ENCODE peak calls at places on chromosomes 7 and 10, in six cellular contexts. R is right lobe of liver, T is A549, G is tibial nerve, H is heart left ventricle, V is stomach. K is an unnamed sample.

GRCh38 chr10:119759832-119760231 is 34.0 kb downstream of the INPP5F start:
- DNase-seq in V (no peak), T (no peak), H (no peak), G (no peak), R (no peak), K (no peak)

GRCh38 chr10:125201108-125201524 is 40.8 kb upstream of the CTBP2 start:
- DNase-seq in H (no peak), R (no peak), T (peak; percentile 25), G (no peak), V (no peak), K (no peak)

GRCh38 chr7:17095951-17096350 is 202.5 kb upstream of the AHR start:
- DNase-seq in R (no peak), G (no peak), V (no peak), H (no peak), T (no peak), K (no peak)

GRCh38 chr7:74179935-74180604 is 5.9 kb downstream of the EIF4H start:
- DNase-seq in V (no peak), R (no peak), H (no peak), T (no peak), G (no peak), K (no peak)

GRCh38 chr7:37113661-37114355 is 334.9 kb downstream of the ELMO1 start:
- DNase-seq in H (no peak), G (no peak), R (no peak), T (no peak), V (no peak), K (no peak)

GRCh38 chr7:7843972-7844371 is 124.6 kb upstream of the GLCCI1 start:
- DNase-seq in H (no peak), G (no peak), R (no peak), V (no peak), T (no peak), K (no peak)

GRCh38 chr7:141976524-141977245 is 3.1 kb upstream of the TAS2R38 start:
- DNase-seq in H (no peak), V (no peak), G (no peak), T (no peak), R (no peak), K (no peak)

GRCh38 chr10:103455235-103455634 is 3.1 kb upstream of the CALHM2 start:
- DNase-seq in T (no peak), R (no peak), G (no peak), V (no peak), H (no peak), K (no peak)

GRCh38 chr7:15995027-15995426 is 308.5 kb upstream of the MEOX2 start:
- DNase-seq in R (no peak), G (no peak), T (no peak), V (no peak), H (no peak), K (no peak)

GRCh38 chr7:226281-226882 is 34.0 kb downstream of the FAM20C start:
- DNase-seq in R (no peak), G (no peak), T (no peak), H (no peak), V (peak; percentile 48), K (no peak)

GRCh38 chr10:1180836-1181235 is 124.7 kb downstream of the WDR37 start:
- DNase-seq in T (peak; percentile 10), H (no peak), G (no peak), V (no peak), R (no peak), K (no peak)

GRCh38 chr10:86017841-86018734 is 348.5 kb downstream of the GRID1 start:
- DNase-seq in R (no peak), G (no peak), H (peak; percentile 68), V (no peak), T (no peak), K (peak; percentile 85)

GRCh38 chr10:3631709-3632330 is 153.2 kb downstream of the KLF6 start:
- DNase-seq in G (no peak), R (no peak), T (no peak), V (no peak), H (no peak), K (no peak)

GRCh38 chr7:29915481-29916215 is 74.0 kb downstream of the SCRN1 start:
- DNase-seq in R (no peak), V (no peak), G (no peak), T (no peak), H (no peak), K (peak; percentile 20)

GRCh38 chr7:73397936-73398335 is 35.6 kb upstream of the FZD9 start:
- DNase-seq in V (no peak), H (no peak), G (no peak), R (no peak), T (no peak), K (no peak)

GRCh38 chr10:132572545-132572937 is 35.0 kb downstream of the INPP5A start:
- DNase-seq in R (no peak), T (peak; percentile 23), H (no peak), V (no peak), G (no peak), K (no peak)

GRCh38 chr10:94440096-94440495 is 37.8 kb downstream of the TBC1D12 start:
- DNase-seq in R (no peak), G (no peak), T (no peak), V (no peak), H (no peak), K (no peak)

GRCh38 chr10:109957092-109957797 is 33.9 kb upstream of the XPNPEP1 start:
- DNase-seq in T (no peak), G (no peak), R (no peak), H (no peak), V (peak; percentile 72), K (peak; percentile 88)

GRCh38 chr10:34618611-34619010 is 196.5 kb downstream of the PARD3 start:
- DNase-seq in H (no peak), R (no peak), V (no peak), T (no peak), G (no peak), K (no peak)

GRCh38 chr10:49410365-49411074 is 14.6 kb upstream of the DRGX start:
- DNase-seq in H (peak; percentile 61), V (peak; percentile 67), T (no peak), G (no peak), R (no peak), K (peak; percentile 89)

GRCh38 chr7:30057741-30058140 is 29.5 kb downstream of the PLEKHA8 start:
- DNase-seq in V (no peak), R (no peak), H (no peak), T (no peak), G (no peak), K (no peak)

GRCh38 chr10:111128331-111129167 is 51.7 kb downstream of the ADRA2A start:
- DNase-seq in T (peak; percentile 31), V (no peak), G (no peak), H (no peak), R (no peak), K (peak; percentile 74)

GRCh38 chr7:38411404-38411803 is 138.0 kb upstream of the TARP start:
- DNase-seq in T (no peak), R (no peak), V (no peak), G (no peak), H (no peak), K (no peak)

GRCh38 chr7:41058986-41059741 is 643.7 kb downstream of the INHBA start:
- DNase-seq in T (no peak), V (no peak), H (no peak), R (no peak), G (no peak), K (no peak)

GRCh38 chr10:43136995-43137700 is 1.1 kb upstream of the CSGALNACT2 start:
- DNase-seq in G (no peak), H (no peak), T (no peak), V (no peak), R (no peak), K (no peak)
- H3K4me3 ChIP-seq in G (peak overlapping the region; percentile 56), H (peak overlapping the region; percentile 93), T (peak overlapping the region; percentile 70), V (peak overlapping the region; percentile 84), R (peak overlapping the region; percentile 74), K (peak overlapping the region; percentile 58)

GRCh38 chr10:16988900-16989299 is 140.7 kb downstream of the CUBN start:
- DNase-seq in V (no peak), G (no peak), T (no peak), H (no peak), R (no peak), K (no peak)

GRCh38 chr10:16986406-16987128 is 143.0 kb downstream of the CUBN start:
- DNase-seq in R (no peak), H (no peak), V (no peak), T (no peak), G (no peak), K (no peak)

GRCh38 chr10:16987129-16987670 is 142.4 kb downstream of the CUBN start:
- DNase-seq in G (no peak), V (no peak), R (no peak), H (no peak), T (no peak), K (no peak)

GRCh38 chr10:16989826-16990293 is 139.8 kb downstream of the CUBN start:
- DNase-seq in H (no peak), R (no peak), V (no peak), T (no peak), G (no peak), K (no peak)

GRCh38 chr10:16987976-16988610 is 141.5 kb downstream of the CUBN start:
- DNase-seq in T (no peak), R (no peak), G (no peak), V (no peak), H (no peak), K (no peak)
- H3K27ac ChIP-seq in T (no peak overlapping the region), R (no peak overlapping the region), G (peak overlapping the region; percentile 93), V (peak overlapping the region; percentile 63), H (peak overlapping the region; percentile 77), K (no peak overlapping the region)

DNA sequence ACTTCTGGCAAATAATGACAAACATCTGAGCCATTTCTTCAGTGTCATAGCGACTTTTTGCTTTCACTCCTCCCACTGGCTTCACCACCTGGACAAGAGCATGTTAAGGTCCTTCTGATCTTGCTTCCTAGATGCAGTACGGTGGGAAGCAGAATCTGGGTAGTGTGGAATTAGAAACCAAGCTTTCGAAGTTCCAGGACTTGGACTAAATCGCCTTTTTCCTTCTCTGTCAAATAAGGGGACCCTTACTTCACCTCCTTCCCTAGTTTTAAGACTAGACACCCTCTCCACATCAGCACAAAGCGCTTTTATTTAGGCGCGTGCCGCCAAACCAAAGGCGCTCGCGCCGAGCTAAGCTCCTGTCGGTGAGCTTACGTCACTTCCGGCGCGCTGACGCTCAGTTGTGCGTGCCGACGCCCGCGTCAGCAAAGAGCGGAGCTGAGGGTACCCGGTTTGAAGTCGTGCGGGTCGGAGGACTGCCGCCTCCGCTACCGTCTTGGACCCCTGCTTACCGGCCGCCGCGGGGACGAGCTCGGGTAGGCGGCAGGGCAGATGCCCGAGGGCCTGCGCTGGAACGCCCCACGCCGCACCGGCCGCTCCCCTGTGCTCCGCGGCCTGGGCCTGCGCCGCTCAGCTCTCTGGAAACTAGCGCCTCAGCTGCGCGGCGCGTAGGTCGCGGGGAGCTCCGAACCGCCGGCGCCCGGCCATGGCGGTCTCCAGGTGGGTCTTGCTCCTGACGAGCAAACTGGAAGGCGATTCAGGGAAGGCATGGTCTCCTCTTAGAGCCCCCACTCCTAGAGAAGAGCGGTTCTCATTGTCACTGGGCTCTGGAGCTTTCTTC is at the start of gene BTAF1:
- DNase-seq in T (peak; percentile 82), G (peak; percentile 85), R (peak; percentile 96), H (peak; percentile 93), V (peak; percentile 94), K (peak; percentile 94)
- TF ChIP-seq POLR2A in T (peak; percentile 94), G (peak; percentile 87), R (peak; percentile 92), H (peak; percentile 31), V (no peak), K (peak; percentile 86)

GRCh38 chr7:151408839-151409554 is 841 bp downstream of the WDR86 start:
- DNase-seq in G (peak; percentile 40), T (no peak), H (no peak), R (no peak), V (no peak), K (no peak)
- H3K4me3 ChIP-seq in G (peak overlapping the region; percentile 79), T (no peak overlapping the region), H (no peak overlapping the region), R (peak overlapping the region; percentile 25), V (peak overlapping the region; percentile 53), K (no peak overlapping the region)

GRCh38 chr7:92650391-92650790 is 60.2 kb upstream of the FAM133B start:
- DNase-seq in G (no peak), V (no peak), T (no peak), R (no peak), H (no peak), K (no peak)
- H3K27ac ChIP-seq in G (no peak overlapping the region), V (no peak overlapping the region), T (no peak overlapping the region), R (no peak overlapping the region), H (no peak overlapping the region), K (no peak overlapping the region)